ENCODE peak calls at places on chromosomes 12 and 14, in ten cellular contexts. X is right atrium auricular region, H is fibroblast of pulmonary artery, G is GM12864, M is MM.1S, Q is A549, P is endodermal cell, R is endothelial cell of umbilical vein, K is AG04450, C is HCT116. O is an unnamed sample.
A peak's percentile ranks its signal among the peaks of the same experiment; 100 is the strongest.

GRCh38 chr14:76882646-76883045 is 56.4 kb downstream of the LRRC74A start:
- DNase-seq in R (no peak), G (no peak), H (no peak), C (no peak), K (no peak), P (no peak), Q (no peak), M (no peak), X (no peak), O (no peak)

GRCh38 chr12:55686366-55687010 is 21.2 kb downstream of the ITGA7 start:
- DNase-seq in H (no peak), Q (no peak), R (no peak), X (no peak), K (no peak), C (no peak), M (no peak), G (no peak), P (no peak), O (no peak)

GRCh38 chr14:104821971-104822608 is 21.2 kb downstream of the ZBTB42 start:
- DNase-seq in G (no peak), R (no peak), X (no peak), M (no peak), H (no peak), C (no peak), K (no peak), Q (no peak), P (peak; percentile 38), O (no peak)

GRCh38 chr12:125014526-125014925 is 21.1 kb downstream of the BRI3BP start:
- DNase-seq in R (no peak), G (no peak), M (no peak), K (no peak), Q (no peak), P (no peak), C (no peak), H (no peak), X (no peak), O (no peak)

GRCh38 chr14:22561661-22562579 is 27.1 kb downstream of the DAD1 start:
- DNase-seq in X (no peak), M (no peak), P (no peak), Q (no peak), C (no peak), K (no peak), G (no peak), R (peak; percentile 70), H (no peak), O (no peak)

GRCh38 chr12:112303004-112303403 is 79.2 kb downstream of the HECTD4 start:
- DNase-seq in K (peak; percentile 52), R (peak; percentile 85), H (peak; percentile 88), P (peak; percentile 67), X (no peak), C (no peak), Q (peak; percentile 66), M (peak; percentile 24), G (peak; percentile 91), O (peak; percentile 56)

GRCh38 chr12:51538149-51538548 is 52.9 kb upstream of the SCN8A start:
- DNase-seq in Q (no peak), M (no peak), P (no peak), H (no peak), G (no peak), X (no peak), R (no peak), K (no peak), C (no peak), O (no peak)

GRCh38 chr12:66103011-66103913 is 27.3 kb downstream of the LLPH start:
- DNase-seq in K (no peak), M (no peak), C (peak; percentile 24), Q (peak; percentile 36), R (no peak), P (peak; percentile 83), X (no peak), H (no peak), G (no peak), O (no peak)

GRCh38 chr12:28583771-28584261 is 393.6 kb downstream of the CCDC91 start:
- DNase-seq in H (peak; percentile 38), R (no peak), M (no peak), P (no peak), G (no peak), Q (peak; percentile 25), K (no peak), X (no peak), C (no peak), O (peak; percentile 89)

GRCh38 chr12:9363145-9363544 is 154.9 kb upstream of the PZP start:
- DNase-seq in R (no peak), G (peak; percentile 39), H (no peak), C (no peak), Q (no peak), P (peak; percentile 57), M (no peak), X (no peak), K (no peak), O (no peak)

GRCh38 chr12:46921048-46921753 is 95.4 kb upstream of the SLC38A4 start:
- DNase-seq in X (no peak), H (peak; percentile 49), M (no peak), R (peak; percentile 78), Q (peak; percentile 31), K (no peak), G (no peak), C (no peak), P (no peak), O (no peak)

GRCh38 chr12:31922341-31923062 is 36.7 kb upstream of the RESF1 start:
- DNase-seq in H (peak; percentile 51), X (no peak), G (no peak), M (no peak), P (no peak), R (peak; percentile 21), C (peak; percentile 18), Q (peak; percentile 35), K (no peak), O (peak; percentile 21)

GRCh38 chr12:100348657-100349454 is 8.0 kb upstream of the SLC17A8 start:
- DNase-seq in K (no peak), P (no peak), H (peak; percentile 48), M (peak; percentile 15), X (no peak), G (no peak), R (peak; percentile 37), C (peak; percentile 33), Q (peak; percentile 57), O (peak; percentile 10)

GRCh38 chr14:74647061-74647833 is 35.2 kb upstream of the LTBP2 start:
- DNase-seq in C (no peak), M (no peak), R (no peak), X (no peak), P (no peak), K (no peak), Q (no peak), G (no peak), H (no peak), O (peak; percentile 57)

GRCh38 chr14:103204852-103205540 is 81.7 kb downstream of the TNFAIP2 start:
- DNase-seq in C (peak; percentile 40), R (no peak), P (no peak), K (no peak), G (no peak), X (no peak), Q (peak; percentile 81), H (peak; percentile 25), M (no peak), O (no peak)

GRCh38 chr14:25677111-25677510 is 627.2 kb upstream of the STXBP6 start:
- DNase-seq in C (no peak), H (no peak), R (no peak), K (no peak), P (no peak), X (no peak), G (no peak), M (no peak), Q (no peak), O (no peak)

GRCh38 chr12:12714276-12715001 is 2.7 kb upstream of the CDKN1B start:
- DNase-seq in M (peak; percentile 89), K (no peak), Q (peak; percentile 68), X (no peak), R (peak; percentile 80), H (no peak), C (no peak), G (no peak), P (peak; percentile 75), O (no peak)
- TF ChIP-seq CTCF in M (peak; percentile 37), K (peak; percentile 34), Q (peak; percentile 57), X (peak; percentile 24), R (peak; percentile 31), H (peak; percentile 30), C (peak; percentile 3), G (peak; percentile 32), P (peak; percentile 81), O (peak; percentile 18)

GRCh38 chr12:57627504-57628279 is 5.3 kb downstream of the B4GALNT1 start:
- DNase-seq in P (peak; percentile 81), X (no peak), G (no peak), H (no peak), Q (no peak), K (no peak), M (no peak), R (no peak), C (no peak), O (no peak)
- H3K4me3 ChIP-seq in P (no peak overlapping the region), X (peak overlapping the region; percentile 13), G (no peak overlapping the region), H (no peak overlapping the region), Q (no peak overlapping the region), K (no peak overlapping the region), M (no peak overlapping the region), R (no peak overlapping the region), C (no peak overlapping the region), O (no peak overlapping the region)

DNA sequence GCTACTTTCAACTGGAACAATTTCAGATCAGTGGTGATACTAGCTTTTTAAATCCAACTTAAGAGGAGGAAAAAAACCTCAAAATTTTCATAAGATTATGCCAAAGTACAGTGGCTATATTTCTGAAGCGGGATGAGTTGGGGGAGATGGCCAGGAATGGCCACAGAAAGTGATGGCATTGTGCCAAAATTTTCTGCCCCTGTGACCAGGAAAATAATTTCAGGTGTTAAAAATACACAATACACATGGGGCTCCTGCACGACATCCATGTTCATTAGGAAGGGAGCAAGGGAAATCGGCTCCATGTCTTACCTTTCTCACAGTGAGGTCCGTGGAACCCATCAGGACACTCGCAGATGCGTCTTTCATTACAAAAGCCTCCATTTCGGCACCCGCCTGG is 53.7 kb downstream of the WIF1 start:
- DNase-seq in Q (no peak), C (no peak), K (no peak), R (no peak), X (no peak), P (no peak), G (no peak), H (no peak), M (no peak), O (no peak)
- TF ChIP-seq CTCF in Q (no peak), C (no peak), K (no peak), R (no peak), X (no peak), P (no peak), G (no peak), H (no peak), M (no peak), O (no peak)

DNA sequence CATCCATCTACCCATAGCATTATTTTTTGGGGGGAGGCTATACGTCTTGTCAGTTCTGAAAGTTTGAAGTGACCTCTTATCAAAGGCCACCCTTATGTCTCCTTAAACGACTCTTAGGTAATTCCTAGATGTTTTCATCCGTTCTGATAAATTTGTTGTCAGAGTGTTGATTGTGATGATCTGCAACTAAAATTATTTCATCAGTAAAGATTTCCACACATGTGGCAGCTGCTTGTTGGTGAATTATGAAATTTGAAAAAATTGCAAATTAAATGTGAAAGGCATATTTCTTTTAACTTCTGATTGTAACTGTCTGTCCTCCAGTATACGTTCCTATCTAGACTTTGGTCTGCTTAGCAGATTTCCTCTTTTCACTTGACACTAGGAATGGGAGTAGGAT is 1.4 kb downstream of the ADIPOR2 start:
- DNase-seq in H (no peak), P (no peak), X (no peak), M (no peak), C (no peak), R (no peak), K (no peak), Q (no peak), G (no peak), O (no peak)
- H3K4me3 ChIP-seq in H (peak overlapping the region; percentile 90), P (peak overlapping the region; percentile 100), X (peak overlapping the region; percentile 98), M (peak overlapping the region; percentile 81), C (peak overlapping the region; percentile 83), R (peak overlapping the region; percentile 90), K (peak overlapping the region; percentile 86), Q (peak overlapping the region; percentile 97), G (peak overlapping the region; percentile 68), O (peak overlapping the region; percentile 91)

O was measured in HFF-Myc.